ENCODE peak calls at places on chromosomes 3 and 15, in seven cellular contexts. P is iPS DF 6.9, N is psoas muscle, Q is left ventricle myocardium inferior, J is thoracic aorta, K is Karpas-422, F is coronary artery. H is an unnamed sample.

GRCh38 chr15:91884604-91885003 is 31.1 kb downstream of the SLCO3A1 start:
- DNase-seq in P (no peak), N (no peak), Q (no peak), J (no peak), K (no peak), F (no peak), H (no peak)

GRCh38 chr15:53976844-53977392 is 1.3 kb upstream of the UNC13C start:
- DNase-seq in P (no peak), N (peak), Q (no peak), J (no peak), K (no peak), F (no peak), H (peak)

GRCh38 chr3:138332472-138333073 is 2.9 kb upstream of the NME9 start:
- DNase-seq in P (no peak), N (no peak), Q (no peak), J (no peak), K (peak), F (no peak), H (no peak)

GRCh38 chr15:66570842-66571241 is 5.0 kb upstream of the LCTL start:
- DNase-seq in P (no peak), N (no peak), Q (no peak), J (no peak), K (no peak), F (peak), H (no peak)

GRCh38 chr3:53140575-53141467 is 10.6 kb upstream of the RFT1 start:
- DNase-seq in P (no peak), N (no peak), Q (no peak), J (no peak), K (peak), F (no peak), H (no peak)

GRCh38 chr15:76206325-76206976 is 104.8 kb downstream of the ETFA start:
- DNase-seq in P (no peak), N (peak), Q (peak), J (peak), K (no peak), F (no peak), H (peak)

GRCh38 chr3:192128060-192128459 is 599.3 kb downstream of the FGF12 start:
- DNase-seq in P (no peak), N (no peak), Q (no peak), J (no peak), K (no peak), F (no peak), H (no peak)

GRCh38 chr15:101456079-101456791 is 33.3 kb downstream of the PCSK6 start:
- DNase-seq in P (no peak), N (no peak), Q (no peak), J (no peak), K (no peak), F (peak), H (no peak)

GRCh38 chr3:29137601-29138000 is 143.3 kb upstream of the RBMS3 start:
- DNase-seq in P (no peak), N (no peak), Q (no peak), J (no peak), K (no peak), F (no peak), H (no peak)

GRCh38 chr3:98240133-98240532 is 23.9 kb upstream of the OR5H6 start:
- DNase-seq in P (no peak), N (no peak), Q (no peak), J (no peak), K (no peak), F (no peak), H (no peak)

GRCh38 chr3:14946749-14947104 is 656 bp upstream of the NR2C2 start:
- DNase-seq in P (no peak), N (no peak), Q (no peak), J (no peak), K (no peak), F (no peak), H (no peak)

GRCh38 chr3:11375333-11376076 is 103.3 kb downstream of the ATG7 start:
- DNase-seq in P (no peak), N (no peak), Q (no peak), J (no peak), K (no peak), F (no peak), H (no peak)

GRCh38 chr3:163166197-163166596 is 1669.6 kb downstream of the OTOL1 start:
- DNase-seq in P (no peak), N (no peak), Q (no peak), J (no peak), K (no peak), F (no peak), H (no peak)

GRCh38 chr3:149886957-149887356 is 73.9 kb downstream of the RNF13 start:
- DNase-seq in P (no peak), N (no peak), Q (no peak), J (no peak), K (no peak), F (no peak), H (peak)

GRCh38 chr15:69573815-69574472 is 121.3 kb downstream of the RPLP1 start:
- DNase-seq in P (no peak), N (no peak), Q (no peak), J (no peak), K (no peak), F (no peak), H (no peak)

GRCh38 chr3:189701934-189702693 is 70.9 kb downstream of the TP63 start:
- DNase-seq in P (no peak), N (no peak), Q (no peak), J (no peak), K (no peak), F (no peak), H (no peak)

GRCh38 chr15:66721501-66721937 is 19.5 kb downstream of the SMAD6 start:
- DNase-seq in P (no peak), N (no peak), Q (no peak), J (no peak), K (no peak), F (no peak), H (no peak)

GRCh38 chr3:25481402-25481801 is 53.3 kb downstream of the RARB start:
- DNase-seq in P (no peak), N (no peak), Q (no peak), J (no peak), K (no peak), F (no peak), H (no peak)

DNA sequence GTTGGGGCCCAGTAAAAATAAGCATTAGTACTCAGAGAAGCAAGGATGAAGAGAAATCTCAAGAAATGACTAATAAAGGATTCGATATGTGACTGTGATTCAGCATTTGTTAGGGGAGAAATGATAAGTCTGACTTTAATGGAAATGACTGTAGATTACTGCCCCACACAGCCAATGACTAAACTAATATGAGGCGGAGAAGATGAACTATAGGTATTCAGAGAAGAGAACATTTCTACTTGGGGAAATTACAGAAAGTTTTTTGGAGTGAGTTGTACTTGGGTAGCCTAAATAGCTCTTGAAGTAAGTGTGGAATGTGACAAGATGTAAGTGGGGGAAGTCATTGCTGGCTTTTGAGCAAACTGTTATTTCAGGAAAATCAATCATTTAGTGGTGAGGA is 380.0 kb downstream of the PDCD6IP start:
- DNase-seq in P (no peak), N (no peak), Q (no peak), J (no peak), K (no peak), F (no peak), H (no peak)
- H3K4me3 ChIP-seq in P (no peak), N (no peak), Q (no peak), J (no peak), K (no peak), F (no peak), H (no peak)

DNA sequence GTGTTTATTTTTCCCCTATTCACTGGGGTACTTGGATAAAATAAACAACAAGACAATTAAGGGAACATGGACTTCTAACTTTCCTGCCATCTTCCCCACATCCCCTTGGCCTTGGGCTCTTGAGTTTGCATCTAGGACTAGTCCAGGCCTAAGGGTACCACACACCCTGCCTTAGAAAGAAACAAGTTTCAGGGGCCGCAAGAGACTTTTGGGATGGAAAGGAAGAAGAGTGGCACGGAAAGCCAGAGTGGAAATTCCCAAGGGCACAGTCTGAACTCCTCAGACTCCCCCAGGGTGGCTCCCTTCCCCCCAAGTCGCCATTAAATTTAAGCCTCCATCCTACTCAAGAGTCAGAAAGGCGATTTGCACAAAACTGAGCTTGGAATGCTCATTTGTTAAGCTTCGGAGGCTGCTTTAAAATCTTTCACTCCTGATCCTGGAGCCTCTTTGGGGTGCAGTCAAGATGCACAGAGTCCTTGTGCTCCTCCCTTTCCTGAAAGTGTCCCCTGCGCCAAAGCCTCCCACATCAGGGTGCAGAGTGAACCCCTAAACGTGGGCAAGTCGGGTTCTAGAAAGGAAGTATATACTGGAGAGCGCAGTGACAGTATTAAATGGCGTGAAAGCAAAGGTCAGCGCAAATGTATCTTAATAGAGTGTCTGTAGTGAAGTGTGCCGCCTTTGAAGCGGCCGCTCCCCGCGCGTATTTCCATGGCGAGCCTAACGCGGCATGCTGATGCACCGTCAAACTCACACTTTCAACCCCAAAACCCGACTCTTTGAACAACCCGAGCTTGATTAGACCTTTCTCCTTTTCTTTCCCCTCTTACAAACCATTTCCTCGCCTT is 18.6 kb downstream of the ZIC4 start:
- DNase-seq in P (no peak), N (no peak), Q (no peak), J (no peak), K (no peak), F (peak), H (no peak)
- H3K27ac ChIP-seq in P (no peak), N (no peak), Q (no peak), J (no peak), K (no peak), F (no peak), H (no peak)

DNA sequence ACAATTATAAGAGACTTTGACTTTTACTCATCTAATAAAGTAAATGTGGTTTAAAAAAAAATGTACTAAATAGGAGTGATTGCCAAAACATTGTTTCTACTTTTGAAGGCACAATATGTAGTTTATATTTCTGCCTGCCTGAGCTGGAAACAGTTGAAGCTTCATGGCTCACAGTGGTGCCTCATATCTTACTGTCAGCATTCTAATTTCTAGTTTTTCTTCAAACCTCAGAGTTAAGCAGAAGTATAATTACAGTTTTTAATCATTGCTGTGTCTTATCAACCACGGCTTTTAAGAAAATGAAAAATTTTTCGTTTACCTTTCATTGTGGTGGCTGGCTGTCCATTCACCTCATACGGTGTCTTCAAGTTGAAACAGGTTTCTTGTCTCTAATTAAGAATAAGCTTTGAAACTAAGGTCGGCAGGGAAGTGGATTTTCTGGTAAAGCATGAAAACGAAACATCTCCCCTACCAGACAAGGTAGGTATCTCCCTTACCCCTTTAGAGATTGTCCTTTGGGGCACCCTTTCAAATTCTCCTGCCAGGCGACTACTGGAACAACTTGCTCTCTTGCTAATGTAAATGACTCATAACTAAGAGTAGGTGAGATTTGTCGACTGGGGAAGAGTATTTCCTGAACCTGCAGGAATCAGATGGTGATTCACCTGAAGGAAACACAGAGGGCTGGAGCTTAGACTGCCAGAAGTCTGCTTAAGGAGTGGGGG is at the start of gene GPR87:
- DNase-seq in P (no peak), N (no peak), Q (no peak), J (no peak), K (no peak), F (no peak), H (no peak)
- H3K4me3 ChIP-seq in P (no peak), N (no peak), Q (no peak), J (no peak), K (no peak), F (no peak), H (no peak)

DNA sequence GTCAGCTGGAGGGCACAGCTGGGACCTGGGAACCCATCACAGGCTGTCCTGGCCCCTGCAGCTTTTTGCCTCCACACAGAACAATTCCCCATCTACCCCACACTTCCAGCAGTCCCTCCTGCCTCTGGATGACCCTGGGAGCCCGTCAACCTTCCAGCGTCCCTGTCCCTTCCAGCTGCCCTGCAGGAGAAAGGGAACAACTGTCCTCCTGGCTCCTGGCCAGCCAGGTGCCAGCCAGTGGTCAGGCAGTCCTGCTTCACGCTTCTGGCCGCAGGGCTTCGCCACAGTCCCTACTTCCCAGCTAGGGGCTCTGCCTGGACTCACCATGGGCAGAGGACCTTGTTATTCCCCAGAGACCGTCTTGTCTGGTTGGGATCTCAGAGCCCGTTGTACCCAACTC is 27.1 kb downstream of the LINGO1 start:
- DNase-seq in P (no peak), N (no peak), Q (no peak), J (no peak), K (no peak), F (no peak), H (no peak)
- H3K27ac ChIP-seq in P (no peak), N (no peak), Q (no peak), J (no peak), K (no peak), F (no peak), H (no peak)

GRCh38 chr3:143001034-143001368 is 369 bp upstream of the U2SURP start:
- DNase-seq in P (no peak), N (peak), Q (peak), J (no peak), K (peak), F (no peak), H (peak)

GRCh38 chr3:143000525-143000924 is 845 bp upstream of the U2SURP start:
- DNase-seq in P (no peak), N (no peak), Q (no peak), J (no peak), K (no peak), F (no peak), H (peak)

GRCh38 chr3:143001369-143002082 is at the start of gene U2SURP:
- DNase-seq in P (peak), N (peak), Q (peak), J (peak), K (peak), F (peak), H (peak)

GRCh38 chr3:142998439-142998838 is 2.9 kb upstream of the U2SURP start:
- DNase-seq in P (no peak), N (no peak), Q (no peak), J (no peak), K (no peak), F (no peak), H (no peak)

DNA sequence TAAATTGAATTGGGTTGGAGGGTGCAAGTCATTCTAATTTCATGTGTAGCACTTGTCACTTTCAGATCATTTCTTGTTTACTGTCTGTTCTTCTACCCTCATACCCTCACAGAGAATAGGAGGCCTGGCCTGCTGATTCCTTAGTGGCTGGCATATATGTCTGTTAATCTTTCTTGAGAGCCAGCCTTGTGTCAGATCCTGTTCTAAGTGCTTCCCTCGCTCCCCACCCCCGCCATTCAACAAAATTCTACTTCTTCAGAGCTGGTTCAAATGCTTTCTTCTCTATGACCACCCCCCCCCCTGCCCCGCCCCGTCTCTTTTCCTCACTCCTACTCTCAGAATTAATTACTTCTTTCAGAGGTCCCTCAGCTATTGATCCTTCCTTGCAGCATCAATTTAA is 1.5 kb upstream of the U2SURP start:
- DNase-seq in P (no peak), N (no peak), Q (no peak), J (no peak), K (no peak), F (no peak), H (no peak)
- H3K4me3 ChIP-seq in P (no peak), N (peak), Q (peak), J (peak), K (no peak), F (peak), H (no peak)

H was measured in left lung.